ENCODE peak calls at places on chromosome 9, in eight cellular contexts. One of them, this sample, is unnamed.

GRCh38 chr9:137194388-137194787 is 5.9 kb downstream of the SSNA1 start:
- DNase-seq in endothelial cell: no peak
- DNase-seq in C1 segment of cervical spinal cord: no peak
- DNase-seq in left cardiac atrium: no peak
- DNase-seq in HuH-7.5: no peak
- DNase-seq in NCI-H226: no peak
- DNase-seq in cerebellar nuclear complex: no peak
- DNase-seq in activated effector memory CD4-positive, alpha-beta T cell treated with Interleukin-2 at 50 U/mL for 16 hours: no peak
- DNase-seq in this sample: no peak

GRCh38 chr9:69945671-69946141 is 97.9 kb upstream of the MAMDC2 start:
- DNase-seq in NCI-H226: no peak
- DNase-seq in endothelial cell: no peak
- DNase-seq in left cardiac atrium: peak
- DNase-seq in C1 segment of cervical spinal cord: no peak
- DNase-seq in HuH-7.5: no peak
- DNase-seq in activated effector memory CD4-positive, alpha-beta T cell treated with Interleukin-2 at 50 U/mL for 16 hours: no peak
- DNase-seq in cerebellar nuclear complex: no peak
- DNase-seq in this sample: peak

GRCh38 chr9:79651251-79651795 is 79.6 kb downstream of the TLE4 start:
- DNase-seq in endothelial cell: no peak
- DNase-seq in cerebellar nuclear complex: no peak
- DNase-seq in C1 segment of cervical spinal cord: no peak
- DNase-seq in NCI-H226: no peak
- DNase-seq in HuH-7.5: no peak
- DNase-seq in activated effector memory CD4-positive, alpha-beta T cell treated with Interleukin-2 at 50 U/mL for 16 hours: no peak
- DNase-seq in left cardiac atrium: no peak
- DNase-seq in this sample: no peak

GRCh38 chr9:636931-637591 is 204.4 kb upstream of the DMRT1 start:
- DNase-seq in HuH-7.5: no peak
- DNase-seq in activated effector memory CD4-positive, alpha-beta T cell treated with Interleukin-2 at 50 U/mL for 16 hours: no peak
- DNase-seq in left cardiac atrium: no peak
- DNase-seq in NCI-H226: no peak
- DNase-seq in endothelial cell: no peak
- DNase-seq in cerebellar nuclear complex: no peak
- DNase-seq in C1 segment of cervical spinal cord: no peak
- DNase-seq in this sample: no peak

GRCh38 chr9:83304686-83305085 is 233.5 kb downstream of the FRMD3 start:
- DNase-seq in C1 segment of cervical spinal cord: no peak
- DNase-seq in HuH-7.5: no peak
- DNase-seq in cerebellar nuclear complex: no peak
- DNase-seq in endothelial cell: no peak
- DNase-seq in activated effector memory CD4-positive, alpha-beta T cell treated with Interleukin-2 at 50 U/mL for 16 hours: no peak
- DNase-seq in left cardiac atrium: peak
- DNase-seq in NCI-H226: no peak
- DNase-seq in this sample: peak

GRCh38 chr9:135998013-135998380 is 36.8 kb upstream of the UBAC1 start:
- DNase-seq in C1 segment of cervical spinal cord: no peak
- DNase-seq in endothelial cell: no peak
- DNase-seq in HuH-7.5: no peak
- DNase-seq in activated effector memory CD4-positive, alpha-beta T cell treated with Interleukin-2 at 50 U/mL for 16 hours: no peak
- DNase-seq in cerebellar nuclear complex: no peak
- DNase-seq in NCI-H226: no peak
- DNase-seq in left cardiac atrium: no peak
- DNase-seq in this sample: no peak

GRCh38 chr9:32783168-32783891 is at the start of gene TMEM215:
- DNase-seq in HuH-7.5: no peak
- DNase-seq in activated effector memory CD4-positive, alpha-beta T cell treated with Interleukin-2 at 50 U/mL for 16 hours: no peak
- DNase-seq in left cardiac atrium: peak
- DNase-seq in C1 segment of cervical spinal cord: no peak
- DNase-seq in endothelial cell: peak
- DNase-seq in NCI-H226: no peak
- DNase-seq in cerebellar nuclear complex: no peak
- DNase-seq in this sample: no peak

GRCh38 chr9:89153618-89154017 is 25.0 kb downstream of the SHC3 start:
- DNase-seq in activated effector memory CD4-positive, alpha-beta T cell treated with Interleukin-2 at 50 U/mL for 16 hours: no peak
- DNase-seq in NCI-H226: peak
- DNase-seq in left cardiac atrium: no peak
- DNase-seq in C1 segment of cervical spinal cord: no peak
- DNase-seq in HuH-7.5: no peak
- DNase-seq in cerebellar nuclear complex: no peak
- DNase-seq in endothelial cell: no peak
- DNase-seq in this sample: no peak

GRCh38 chr9:76077537-76077936 is 187.1 kb downstream of the PCSK5 start:
- DNase-seq in C1 segment of cervical spinal cord: no peak
- DNase-seq in cerebellar nuclear complex: no peak
- DNase-seq in endothelial cell: no peak
- DNase-seq in NCI-H226: no peak
- DNase-seq in HuH-7.5: no peak
- DNase-seq in activated effector memory CD4-positive, alpha-beta T cell treated with Interleukin-2 at 50 U/mL for 16 hours: no peak
- DNase-seq in left cardiac atrium: no peak
- DNase-seq in this sample: no peak

GRCh38 chr9:126393876-126394275 is 67.2 kb downstream of the MVB12B start:
- DNase-seq in NCI-H226: no peak
- DNase-seq in HuH-7.5: no peak
- DNase-seq in C1 segment of cervical spinal cord: no peak
- DNase-seq in activated effector memory CD4-positive, alpha-beta T cell treated with Interleukin-2 at 50 U/mL for 16 hours: no peak
- DNase-seq in left cardiac atrium: no peak
- DNase-seq in endothelial cell: no peak
- DNase-seq in cerebellar nuclear complex: no peak
- DNase-seq in this sample: no peak

GRCh38 chr9:22158983-22159382 is 149.9 kb upstream of the CDKN2B start:
- DNase-seq in activated effector memory CD4-positive, alpha-beta T cell treated with Interleukin-2 at 50 U/mL for 16 hours: no peak
- DNase-seq in NCI-H226: peak
- DNase-seq in C1 segment of cervical spinal cord: no peak
- DNase-seq in endothelial cell: peak
- DNase-seq in cerebellar nuclear complex: no peak
- DNase-seq in left cardiac atrium: peak
- DNase-seq in HuH-7.5: peak
- DNase-seq in this sample: no peak

GRCh38 chr9:121294181-121294743 is 26.3 kb downstream of the GSN start:
- DNase-seq in endothelial cell: no peak
- DNase-seq in activated effector memory CD4-positive, alpha-beta T cell treated with Interleukin-2 at 50 U/mL for 16 hours: no peak
- DNase-seq in C1 segment of cervical spinal cord: no peak
- DNase-seq in NCI-H226: no peak
- DNase-seq in left cardiac atrium: peak
- DNase-seq in cerebellar nuclear complex: no peak
- DNase-seq in HuH-7.5: no peak
- DNase-seq in this sample: no peak

GRCh38 chr9:136769710-136770191 is 5.4 kb upstream of the LCN15 start:
- DNase-seq in C1 segment of cervical spinal cord: no peak
- DNase-seq in endothelial cell: peak
- DNase-seq in left cardiac atrium: no peak
- DNase-seq in activated effector memory CD4-positive, alpha-beta T cell treated with Interleukin-2 at 50 U/mL for 16 hours: no peak
- DNase-seq in cerebellar nuclear complex: no peak
- DNase-seq in NCI-H226: no peak
- DNase-seq in HuH-7.5: peak
- DNase-seq in this sample: no peak

GRCh38 chr9:7342721-7343120 is 456.9 kb downstream of the DMAC1 start:
- DNase-seq in activated effector memory CD4-positive, alpha-beta T cell treated with Interleukin-2 at 50 U/mL for 16 hours: no peak
- DNase-seq in left cardiac atrium: no peak
- DNase-seq in C1 segment of cervical spinal cord: no peak
- DNase-seq in NCI-H226: no peak
- DNase-seq in HuH-7.5: no peak
- DNase-seq in cerebellar nuclear complex: no peak
- DNase-seq in endothelial cell: no peak
- DNase-seq in this sample: no peak

GRCh38 chr9:108880917-108881316 is 18.9 kb downstream of the ACTL7A start:
- DNase-seq in endothelial cell: no peak
- DNase-seq in cerebellar nuclear complex: no peak
- DNase-seq in left cardiac atrium: no peak
- DNase-seq in NCI-H226: no peak
- DNase-seq in C1 segment of cervical spinal cord: no peak
- DNase-seq in HuH-7.5: no peak
- DNase-seq in activated effector memory CD4-positive, alpha-beta T cell treated with Interleukin-2 at 50 U/mL for 16 hours: no peak
- DNase-seq in this sample: no peak

GRCh38 chr9:101366038-101366756 is 18.6 kb downstream of the BAAT start:
- DNase-seq in endothelial cell: no peak
- DNase-seq in C1 segment of cervical spinal cord: no peak
- DNase-seq in activated effector memory CD4-positive, alpha-beta T cell treated with Interleukin-2 at 50 U/mL for 16 hours: no peak
- DNase-seq in left cardiac atrium: no peak
- DNase-seq in cerebellar nuclear complex: no peak
- DNase-seq in HuH-7.5: peak
- DNase-seq in NCI-H226: no peak
- DNase-seq in this sample: no peak

GRCh38 chr9:3237121-3237520 is 288.7 kb downstream of the RFX3 start:
- DNase-seq in left cardiac atrium: no peak
- DNase-seq in C1 segment of cervical spinal cord: no peak
- DNase-seq in NCI-H226: no peak
- DNase-seq in HuH-7.5: no peak
- DNase-seq in activated effector memory CD4-positive, alpha-beta T cell treated with Interleukin-2 at 50 U/mL for 16 hours: no peak
- DNase-seq in cerebellar nuclear complex: no peak
- DNase-seq in endothelial cell: no peak
- DNase-seq in this sample: no peak

GRCh38 chr9:13971910-13972655 is 341.9 kb downstream of the NFIB start:
- DNase-seq in activated effector memory CD4-positive, alpha-beta T cell treated with Interleukin-2 at 50 U/mL for 16 hours: no peak
- DNase-seq in left cardiac atrium: no peak
- DNase-seq in HuH-7.5: no peak
- DNase-seq in NCI-H226: peak
- DNase-seq in cerebellar nuclear complex: no peak
- DNase-seq in C1 segment of cervical spinal cord: no peak
- DNase-seq in endothelial cell: no peak
- DNase-seq in this sample: no peak

GRCh38 chr9:138053321-138053868 is 175.8 kb downstream of the CACNA1B start:
- DNase-seq in HuH-7.5: no peak
- DNase-seq in C1 segment of cervical spinal cord: no peak
- DNase-seq in NCI-H226: no peak
- DNase-seq in left cardiac atrium: no peak
- DNase-seq in activated effector memory CD4-positive, alpha-beta T cell treated with Interleukin-2 at 50 U/mL for 16 hours: no peak
- DNase-seq in cerebellar nuclear complex: no peak
- DNase-seq in endothelial cell: no peak
- DNase-seq in this sample: no peak

GRCh38 chr9:95731876-95732275 is 143.6 kb upstream of the ERCC6L2 start:
- DNase-seq in cerebellar nuclear complex: no peak
- DNase-seq in C1 segment of cervical spinal cord: no peak
- DNase-seq in NCI-H226: no peak
- DNase-seq in HuH-7.5: no peak
- DNase-seq in activated effector memory CD4-positive, alpha-beta T cell treated with Interleukin-2 at 50 U/mL for 16 hours: no peak
- DNase-seq in left cardiac atrium: no peak
- DNase-seq in endothelial cell: no peak
- DNase-seq in this sample: no peak

GRCh38 chr9:132410642-132411041 is 631 bp downstream of the CFAP77 start:
- DNase-seq in left cardiac atrium: no peak
- DNase-seq in HuH-7.5: no peak
- DNase-seq in NCI-H226: no peak
- DNase-seq in C1 segment of cervical spinal cord: no peak
- DNase-seq in endothelial cell: no peak
- DNase-seq in activated effector memory CD4-positive, alpha-beta T cell treated with Interleukin-2 at 50 U/mL for 16 hours: no peak
- DNase-seq in cerebellar nuclear complex: no peak
- DNase-seq in this sample: no peak

GRCh38 chr9:126630458-126631237 is 16.9 kb downstream of the LMX1B start:
- DNase-seq in endothelial cell: no peak
- DNase-seq in NCI-H226: no peak
- DNase-seq in HuH-7.5: no peak
- DNase-seq in activated effector memory CD4-positive, alpha-beta T cell treated with Interleukin-2 at 50 U/mL for 16 hours: no peak
- DNase-seq in cerebellar nuclear complex: no peak
- DNase-seq in left cardiac atrium: no peak
- DNase-seq in C1 segment of cervical spinal cord: no peak
- DNase-seq in this sample: no peak

GRCh38 chr9:8337834-8338233 is 538.3 kb upstream of the DMAC1 start:
- DNase-seq in endothelial cell: no peak
- DNase-seq in C1 segment of cervical spinal cord: no peak
- DNase-seq in NCI-H226: no peak
- DNase-seq in cerebellar nuclear complex: no peak
- DNase-seq in left cardiac atrium: no peak
- DNase-seq in activated effector memory CD4-positive, alpha-beta T cell treated with Interleukin-2 at 50 U/mL for 16 hours: no peak
- DNase-seq in HuH-7.5: no peak
- DNase-seq in this sample: no peak

GRCh38 chr9:16023466-16023865 is 470.6 kb downstream of the CCDC171 start:
- DNase-seq in NCI-H226: no peak
- DNase-seq in cerebellar nuclear complex: no peak
- DNase-seq in left cardiac atrium: no peak
- DNase-seq in C1 segment of cervical spinal cord: no peak
- DNase-seq in activated effector memory CD4-positive, alpha-beta T cell treated with Interleukin-2 at 50 U/mL for 16 hours: no peak
- DNase-seq in HuH-7.5: no peak
- DNase-seq in endothelial cell: no peak
- DNase-seq in this sample: no peak

GRCh38 chr9:89802809-89803355 is 198.1 kb downstream of the GADD45G start:
- DNase-seq in endothelial cell: no peak
- DNase-seq in activated effector memory CD4-positive, alpha-beta T cell treated with Interleukin-2 at 50 U/mL for 16 hours: no peak
- DNase-seq in cerebellar nuclear complex: no peak
- DNase-seq in left cardiac atrium: peak
- DNase-seq in C1 segment of cervical spinal cord: no peak
- DNase-seq in HuH-7.5: no peak
- DNase-seq in NCI-H226: no peak
- DNase-seq in this sample: peak

GRCh38 chr9:93677061-93677571 is 100.7 kb downstream of the PHF2 start:
- DNase-seq in C1 segment of cervical spinal cord: no peak
- DNase-seq in NCI-H226: no peak
- DNase-seq in HuH-7.5: no peak
- DNase-seq in endothelial cell: peak
- DNase-seq in left cardiac atrium: peak
- DNase-seq in cerebellar nuclear complex: no peak
- DNase-seq in activated effector memory CD4-positive, alpha-beta T cell treated with Interleukin-2 at 50 U/mL for 16 hours: no peak
- DNase-seq in this sample: no peak

GRCh38 chr9:129479217-129480011 is 141.5 kb downstream of the C9orf50 start:
- DNase-seq in HuH-7.5: no peak
- DNase-seq in activated effector memory CD4-positive, alpha-beta T cell treated with Interleukin-2 at 50 U/mL for 16 hours: no peak
- DNase-seq in cerebellar nuclear complex: no peak
- DNase-seq in NCI-H226: no peak
- DNase-seq in left cardiac atrium: no peak
- DNase-seq in endothelial cell: no peak
- DNase-seq in C1 segment of cervical spinal cord: no peak
- DNase-seq in this sample: no peak

GRCh38 chr9:68702493-68702892 is 2.5 kb upstream of the PIP5K1B start:
- DNase-seq in activated effector memory CD4-positive, alpha-beta T cell treated with Interleukin-2 at 50 U/mL for 16 hours: no peak
- DNase-seq in left cardiac atrium: no peak
- DNase-seq in NCI-H226: no peak
- DNase-seq in C1 segment of cervical spinal cord: no peak
- DNase-seq in endothelial cell: no peak
- DNase-seq in cerebellar nuclear complex: no peak
- DNase-seq in HuH-7.5: no peak
- DNase-seq in this sample: no peak

GRCh38 chr9:127175319-127175715 is 52.9 kb upstream of the ANGPTL2 start:
- DNase-seq in left cardiac atrium: no peak
- DNase-seq in HuH-7.5: no peak
- DNase-seq in activated effector memory CD4-positive, alpha-beta T cell treated with Interleukin-2 at 50 U/mL for 16 hours: no peak
- DNase-seq in NCI-H226: no peak
- DNase-seq in cerebellar nuclear complex: no peak
- DNase-seq in C1 segment of cervical spinal cord: no peak
- DNase-seq in endothelial cell: no peak
- DNase-seq in this sample: no peak

GRCh38 chr9:109558718-109559151 is 60.6 kb upstream of the PTPN3 start:
- DNase-seq in HuH-7.5: no peak
- DNase-seq in NCI-H226: no peak
- DNase-seq in cerebellar nuclear complex: no peak
- DNase-seq in activated effector memory CD4-positive, alpha-beta T cell treated with Interleukin-2 at 50 U/mL for 16 hours: no peak
- DNase-seq in C1 segment of cervical spinal cord: no peak
- DNase-seq in endothelial cell: no peak
- DNase-seq in left cardiac atrium: no peak
- DNase-seq in this sample: no peak

GRCh38 chr9:108136646-108137045 is 647.1 kb upstream of the KLF4 start:
- DNase-seq in cerebellar nuclear complex: no peak
- DNase-seq in endothelial cell: no peak
- DNase-seq in NCI-H226: no peak
- DNase-seq in C1 segment of cervical spinal cord: no peak
- DNase-seq in HuH-7.5: no peak
- DNase-seq in left cardiac atrium: no peak
- DNase-seq in activated effector memory CD4-positive, alpha-beta T cell treated with Interleukin-2 at 50 U/mL for 16 hours: no peak
- DNase-seq in this sample: no peak

GRCh38 chr9:124754289-124754688 is 16.8 kb downstream of the NR6A1 start:
- DNase-seq in C1 segment of cervical spinal cord: no peak
- DNase-seq in HuH-7.5: no peak
- DNase-seq in NCI-H226: no peak
- DNase-seq in endothelial cell: no peak
- DNase-seq in left cardiac atrium: no peak
- DNase-seq in activated effector memory CD4-positive, alpha-beta T cell treated with Interleukin-2 at 50 U/mL for 16 hours: no peak
- DNase-seq in cerebellar nuclear complex: no peak
- DNase-seq in this sample: no peak

GRCh38 chr9:128292009-128292408 is 15.9 kb downstream of the SWI5 start:
- DNase-seq in cerebellar nuclear complex: no peak
- DNase-seq in HuH-7.5: no peak
- DNase-seq in endothelial cell: no peak
- DNase-seq in activated effector memory CD4-positive, alpha-beta T cell treated with Interleukin-2 at 50 U/mL for 16 hours: no peak
- DNase-seq in NCI-H226: no peak
- DNase-seq in left cardiac atrium: no peak
- DNase-seq in C1 segment of cervical spinal cord: no peak
- DNase-seq in this sample: no peak

GRCh38 chr9:125758986-125759811 is 12.0 kb downstream of the PBX3 start:
- DNase-seq in activated effector memory CD4-positive, alpha-beta T cell treated with Interleukin-2 at 50 U/mL for 16 hours: no peak
- DNase-seq in left cardiac atrium: no peak
- DNase-seq in HuH-7.5: no peak
- DNase-seq in NCI-H226: no peak
- DNase-seq in cerebellar nuclear complex: no peak
- DNase-seq in C1 segment of cervical spinal cord: no peak
- DNase-seq in endothelial cell: no peak
- DNase-seq in this sample: peak

This sample was measured in DMS153.